ENCODE peak calls at places on chromosomes 3 and 15, in seven cellular contexts. One of them, this sample, is unnamed.
A peak's percentile ranks its signal among the peaks of the same experiment; 100 is the strongest.

GRCh38 chr3:100089802-100090668 is 24.3 kb downstream of the FILIP1L start:
- DNase-seq in BJ: no peak
- DNase-seq in GM13977: peak; percentile 21
- DNase-seq in HFFc6: peak; percentile 72
- DNase-seq in H9: peak; percentile 57
- DNase-seq in fibroblast of pulmonary artery: peak; percentile 73
- DNase-seq in GM10248: peak; percentile 35
- DNase-seq in this sample: no peak

GRCh38 chr3:67509471-67510075 is 144.8 kb downstream of the SUCLG2 start:
- DNase-seq in BJ: no peak
- DNase-seq in GM13977: no peak
- DNase-seq in HFFc6: no peak
- DNase-seq in H9: peak; percentile 26
- DNase-seq in fibroblast of pulmonary artery: peak; percentile 3
- DNase-seq in GM10248: no peak
- DNase-seq in this sample: no peak

GRCh38 chr3:139234491-139234890 is 109.3 kb upstream of the MRPS22 start:
- DNase-seq in BJ: no peak
- DNase-seq in GM13977: no peak
- DNase-seq in HFFc6: no peak
- DNase-seq in H9: no peak
- DNase-seq in fibroblast of pulmonary artery: no peak
- DNase-seq in GM10248: no peak
- DNase-seq in this sample: no peak

GRCh38 chr3:100941046-100941445 is 52.2 kb downstream of the ABI3BP start:
- DNase-seq in BJ: no peak
- DNase-seq in GM13977: no peak
- DNase-seq in HFFc6: no peak
- DNase-seq in H9: no peak
- DNase-seq in fibroblast of pulmonary artery: no peak
- DNase-seq in GM10248: no peak
- DNase-seq in this sample: no peak

GRCh38 chr15:88835646-88836045 is 32.4 kb downstream of the ACAN start:
- DNase-seq in BJ: no peak
- DNase-seq in GM13977: no peak
- DNase-seq in HFFc6: peak; percentile 40
- DNase-seq in H9: no peak
- DNase-seq in fibroblast of pulmonary artery: peak; percentile 5
- DNase-seq in GM10248: no peak
- DNase-seq in this sample: no peak

GRCh38 chr15:85688703-85689102 is 106.0 kb downstream of the KLHL25 start:
- DNase-seq in BJ: no peak
- DNase-seq in GM13977: no peak
- DNase-seq in HFFc6: no peak
- DNase-seq in H9: no peak
- DNase-seq in fibroblast of pulmonary artery: peak; percentile 36
- DNase-seq in GM10248: no peak
- DNase-seq in this sample: no peak

GRCh38 chr15:57114070-57114469 is 195.6 kb downstream of the TCF12 start:
- DNase-seq in BJ: no peak
- DNase-seq in GM13977: no peak
- DNase-seq in HFFc6: no peak
- DNase-seq in H9: no peak
- DNase-seq in fibroblast of pulmonary artery: peak; percentile 63
- DNase-seq in GM10248: no peak
- DNase-seq in this sample: no peak

GRCh38 chr3:79085166-79085565 is 682.6 kb downstream of the ROBO1 start:
- DNase-seq in BJ: no peak
- DNase-seq in GM13977: no peak
- DNase-seq in HFFc6: no peak
- DNase-seq in H9: no peak
- DNase-seq in fibroblast of pulmonary artery: peak; percentile 3
- DNase-seq in GM10248: no peak
- DNase-seq in this sample: no peak

GRCh38 chr3:193590088-193590856 is 2.7 kb upstream of the OPA1 start:
- DNase-seq in BJ: no peak
- DNase-seq in GM13977: no peak
- DNase-seq in HFFc6: peak; percentile 25
- DNase-seq in H9: no peak
- DNase-seq in fibroblast of pulmonary artery: peak; percentile 52
- DNase-seq in GM10248: no peak
- DNase-seq in this sample: no peak

GRCh38 chr3:84965141-84965540 is 6.4 kb downstream of the CADM2 start:
- DNase-seq in BJ: no peak
- DNase-seq in GM13977: no peak
- DNase-seq in HFFc6: no peak
- DNase-seq in H9: peak; percentile 78
- DNase-seq in fibroblast of pulmonary artery: peak; percentile 0
- DNase-seq in GM10248: no peak
- DNase-seq in this sample: peak; percentile 47

GRCh38 chr15:87477759-87478687 is 778.5 kb downstream of the NTRK3 start:
- DNase-seq in BJ: peak; percentile 40
- DNase-seq in GM13977: no peak
- DNase-seq in HFFc6: peak; percentile 90
- DNase-seq in H9: peak; percentile 31
- DNase-seq in fibroblast of pulmonary artery: peak; percentile 78
- DNase-seq in GM10248: no peak
- DNase-seq in this sample: no peak

GRCh38 chr3:108305484-108306172 is 9.3 kb downstream of the HHLA2 start:
- DNase-seq in BJ: no peak
- DNase-seq in GM13977: no peak
- DNase-seq in HFFc6: no peak
- DNase-seq in H9: no peak
- DNase-seq in fibroblast of pulmonary artery: no peak
- DNase-seq in GM10248: no peak
- DNase-seq in this sample: no peak

GRCh38 chr3:13420817-13421755 is 964 bp upstream of the NUP210 start:
- DNase-seq in BJ: no peak
- DNase-seq in GM13977: peak; percentile 59
- DNase-seq in HFFc6: no peak
- DNase-seq in H9: no peak
- DNase-seq in fibroblast of pulmonary artery: no peak
- DNase-seq in GM10248: peak; percentile 72
- DNase-seq in this sample: no peak

GRCh38 chr3:39433642-39434041 is 27.1 kb downstream of the RPSA start:
- DNase-seq in BJ: peak; percentile 9
- DNase-seq in GM13977: no peak
- DNase-seq in HFFc6: peak; percentile 38
- DNase-seq in H9: no peak
- DNase-seq in fibroblast of pulmonary artery: peak; percentile 67
- DNase-seq in GM10248: no peak
- DNase-seq in this sample: no peak

GRCh38 chr3:193774272-193774915 is 181.4 kb downstream of the OPA1 start:
- DNase-seq in BJ: no peak
- DNase-seq in GM13977: no peak
- DNase-seq in HFFc6: no peak
- DNase-seq in H9: no peak
- DNase-seq in fibroblast of pulmonary artery: no peak
- DNase-seq in GM10248: no peak
- DNase-seq in this sample: no peak

GRCh38 chr3:136070953-136071949 is 105.7 kb downstream of the PPP2R3A start:
- DNase-seq in BJ: peak; percentile 80
- DNase-seq in GM13977: no peak
- DNase-seq in HFFc6: peak; percentile 93
- DNase-seq in H9: no peak
- DNase-seq in fibroblast of pulmonary artery: peak; percentile 87
- DNase-seq in GM10248: no peak
- DNase-seq in this sample: no peak

GRCh38 chr3:37204314-37204713 is 29.9 kb upstream of the LRRFIP2 start:
- DNase-seq in BJ: no peak
- DNase-seq in GM13977: no peak
- DNase-seq in HFFc6: no peak
- DNase-seq in H9: no peak
- DNase-seq in fibroblast of pulmonary artery: no peak
- DNase-seq in GM10248: no peak
- DNase-seq in this sample: no peak

GRCh38 chr3:18237251-18238005 is 187.7 kb downstream of the SATB1 start:
- DNase-seq in BJ: no peak
- DNase-seq in GM13977: peak; percentile 6
- DNase-seq in HFFc6: peak; percentile 67
- DNase-seq in H9: no peak
- DNase-seq in fibroblast of pulmonary artery: peak; percentile 38
- DNase-seq in GM10248: peak; percentile 13
- DNase-seq in this sample: no peak

GRCh38 chr3:143168518-143169192 is 49.1 kb downstream of the CHST2 start:
- DNase-seq in BJ: no peak
- DNase-seq in GM13977: no peak
- DNase-seq in HFFc6: peak; percentile 7
- DNase-seq in H9: no peak
- DNase-seq in fibroblast of pulmonary artery: peak; percentile 40
- DNase-seq in GM10248: no peak
- DNase-seq in this sample: no peak

GRCh38 chr15:42092666-42093445 is 1.5 kb downstream of the PLA2G4D start:
- DNase-seq in BJ: no peak
- DNase-seq in GM13977: no peak
- DNase-seq in HFFc6: no peak
- DNase-seq in H9: peak; percentile 38
- DNase-seq in fibroblast of pulmonary artery: no peak
- DNase-seq in GM10248: no peak
- DNase-seq in this sample: no peak

GRCh38 chr15:33801954-33802353 is 166.3 kb upstream of the CHRM5 start:
- DNase-seq in BJ: no peak
- DNase-seq in GM13977: no peak
- DNase-seq in HFFc6: peak; percentile 21
- DNase-seq in H9: no peak
- DNase-seq in fibroblast of pulmonary artery: no peak
- DNase-seq in GM10248: no peak
- DNase-seq in this sample: no peak

GRCh38 chr3:186582541-186582940 is 12.0 kb downstream of the DNAJB11 start:
- DNase-seq in BJ: no peak
- DNase-seq in GM13977: no peak
- DNase-seq in HFFc6: no peak
- DNase-seq in H9: no peak
- DNase-seq in fibroblast of pulmonary artery: no peak
- DNase-seq in GM10248: no peak
- DNase-seq in this sample: no peak

GRCh38 chr3:13702226-13702820 is 153.4 kb downstream of the FBLN2 start:
- DNase-seq in BJ: no peak
- DNase-seq in GM13977: no peak
- DNase-seq in HFFc6: no peak
- DNase-seq in H9: no peak
- DNase-seq in fibroblast of pulmonary artery: no peak
- DNase-seq in GM10248: no peak
- DNase-seq in this sample: no peak

DNA sequence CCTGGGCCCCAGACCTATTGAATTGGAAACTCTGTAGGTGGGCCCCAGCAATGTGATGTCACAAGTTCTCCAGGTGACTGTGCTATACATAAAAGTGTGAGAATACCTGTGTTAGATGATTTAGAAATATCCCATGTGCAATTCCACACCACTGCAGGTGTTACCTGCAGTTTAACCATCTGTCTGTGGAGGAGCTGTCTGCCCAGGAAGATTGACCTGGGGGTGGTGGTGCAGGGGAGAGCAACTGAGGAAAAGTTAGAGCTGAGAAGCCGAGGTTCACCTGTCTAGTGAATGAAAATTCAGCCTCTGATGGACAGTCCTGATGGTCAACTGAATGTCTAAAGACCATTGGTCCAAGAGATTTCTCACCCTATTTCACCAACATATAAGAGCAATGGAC is 132.2 kb upstream of the SLC24A5 start:
- DNase-seq in BJ: no peak
- DNase-seq in GM13977: no peak
- DNase-seq in HFFc6: no peak
- DNase-seq in H9: no peak
- DNase-seq in fibroblast of pulmonary artery: no peak
- DNase-seq in GM10248: no peak
- DNase-seq in this sample: no peak
- TF ChIP-seq CTCF in BJ: no peak
- TF ChIP-seq CTCF in GM13977: peak; percentile 32
- TF ChIP-seq CTCF in HFFc6: no peak
- TF ChIP-seq CTCF in H9: peak; percentile 23
- TF ChIP-seq CTCF in fibroblast of pulmonary artery: no peak
- TF ChIP-seq CTCF in GM10248: peak; percentile 14
- TF ChIP-seq CTCF in this sample: no peak

GRCh38 chr15:64209680-64210334 is 47.0 kb upstream of the PPIB start:
- DNase-seq in BJ: no peak
- DNase-seq in GM13977: peak; percentile 31
- DNase-seq in HFFc6: peak; percentile 51
- DNase-seq in H9: no peak
- DNase-seq in fibroblast of pulmonary artery: peak; percentile 69
- DNase-seq in GM10248: peak; percentile 38
- DNase-seq in this sample: no peak
- TF ChIP-seq CTCF in BJ: peak; percentile 44
- TF ChIP-seq CTCF in GM13977: peak; percentile 41
- TF ChIP-seq CTCF in HFFc6: peak; percentile 86
- TF ChIP-seq CTCF in H9: peak; percentile 53
- TF ChIP-seq CTCF in fibroblast of pulmonary artery: peak; percentile 45
- TF ChIP-seq CTCF in GM10248: peak; percentile 41
- TF ChIP-seq CTCF in this sample: peak; percentile 9

DNA sequence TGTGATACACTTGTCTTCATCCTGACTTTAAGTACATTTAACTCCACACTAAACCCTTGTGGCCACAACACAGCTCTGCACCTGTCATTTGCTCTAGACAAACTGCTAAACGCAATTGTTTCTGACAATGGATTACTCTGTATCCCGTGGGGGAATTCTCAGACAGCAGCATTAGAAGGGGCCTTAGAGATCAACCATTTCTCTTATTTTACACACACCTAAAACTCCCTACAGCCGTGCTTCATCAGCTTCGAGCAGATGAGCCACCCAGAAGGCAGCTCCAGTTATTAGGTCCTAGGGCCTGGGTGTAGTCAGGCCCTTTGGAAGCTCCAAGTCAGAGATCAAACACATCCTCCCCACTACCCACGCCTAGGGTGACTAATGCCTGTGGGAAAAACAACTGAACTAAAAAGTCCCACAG is 1.3 kb upstream of the IL12A start:
- DNase-seq in BJ: no peak
- DNase-seq in GM13977: no peak
- DNase-seq in HFFc6: peak; percentile 38
- DNase-seq in H9: no peak
- DNase-seq in fibroblast of pulmonary artery: no peak
- DNase-seq in GM10248: no peak
- DNase-seq in this sample: no peak
- TF ChIP-seq CTCF in BJ: peak; percentile 12
- TF ChIP-seq CTCF in GM13977: peak; percentile 28
- TF ChIP-seq CTCF in HFFc6: peak; percentile 60
- TF ChIP-seq CTCF in H9: peak; percentile 45
- TF ChIP-seq CTCF in fibroblast of pulmonary artery: peak; percentile 19
- TF ChIP-seq CTCF in GM10248: peak; percentile 20
- TF ChIP-seq CTCF in this sample: no peak

GRCh38 chr3:158911586-158911985 is 109.7 kb downstream of the MFSD1 start:
- DNase-seq in BJ: no peak
- DNase-seq in GM13977: no peak
- DNase-seq in HFFc6: no peak
- DNase-seq in H9: no peak
- DNase-seq in fibroblast of pulmonary artery: no peak
- DNase-seq in GM10248: no peak
- DNase-seq in this sample: no peak

GRCh38 chr3:158909870-158910269 is 108.0 kb downstream of the MFSD1 start:
- DNase-seq in BJ: peak; percentile 6
- DNase-seq in GM13977: no peak
- DNase-seq in HFFc6: no peak
- DNase-seq in H9: no peak
- DNase-seq in fibroblast of pulmonary artery: no peak
- DNase-seq in GM10248: no peak
- DNase-seq in this sample: no peak

GRCh38 chr3:158912621-158913020 is 110.8 kb downstream of the MFSD1 start:
- DNase-seq in BJ: no peak
- DNase-seq in GM13977: no peak
- DNase-seq in HFFc6: no peak
- DNase-seq in H9: no peak
- DNase-seq in fibroblast of pulmonary artery: no peak
- DNase-seq in GM10248: no peak
- DNase-seq in this sample: no peak

GRCh38 chr3:158908187-158908762 is 106.4 kb downstream of the MFSD1 start:
- DNase-seq in BJ: no peak
- DNase-seq in GM13977: no peak
- DNase-seq in HFFc6: no peak
- DNase-seq in H9: no peak
- DNase-seq in fibroblast of pulmonary artery: no peak
- DNase-seq in GM10248: no peak
- DNase-seq in this sample: no peak

GRCh38 chr3:158912188-158912587 is 110.3 kb downstream of the MFSD1 start:
- DNase-seq in BJ: no peak
- DNase-seq in GM13977: no peak
- DNase-seq in HFFc6: no peak
- DNase-seq in H9: peak; percentile 32
- DNase-seq in fibroblast of pulmonary artery: no peak
- DNase-seq in GM10248: no peak
- DNase-seq in this sample: no peak
- TF ChIP-seq CTCF in BJ: peak; percentile 7
- TF ChIP-seq CTCF in GM13977: no peak
- TF ChIP-seq CTCF in HFFc6: peak; percentile 59
- TF ChIP-seq CTCF in H9: peak; percentile 66
- TF ChIP-seq CTCF in fibroblast of pulmonary artery: no peak
- TF ChIP-seq CTCF in GM10248: peak; percentile 4
- TF ChIP-seq CTCF in this sample: no peak

This sample was measured in nephron progenitor cell.